ENCODE peak calls at places on chromosomes 7 and 10, in five cellular contexts. P is Caco-2, J is foreskin keratinocyte, U is HCT116, D is left lung. Y is an unnamed sample.

GRCh38 chr10:9102026-9102425 is 1047.5 kb downstream of the GATA3 start:
- DNase-seq in J (peak; percentile 22), P (no peak), U (no peak), D (no peak), Y (no peak)

GRCh38 chr10:52900564-52900963 is 128.0 kb upstream of the MBL2 start:
- DNase-seq in U (no peak), P (no peak), J (no peak), D (no peak), Y (no peak)

GRCh38 chr10:101062231-101063161 is 707 bp downstream of the KAZALD1 start:
- DNase-seq in P (peak; percentile 88), D (peak; percentile 66), J (no peak), U (no peak), Y (peak; percentile 84)

GRCh38 chr10:93039110-93039509 is 21.5 kb upstream of the CYP26C1 start:
- DNase-seq in U (no peak), D (no peak), J (no peak), P (no peak), Y (no peak)

GRCh38 chr10:27479016-27479415 is 25.1 kb upstream of the RAB18 start:
- DNase-seq in J (no peak), D (no peak), U (no peak), P (no peak), Y (no peak)

GRCh38 chr10:102812213-102812876 is 24.9 kb downstream of the CYP17A1 start:
- DNase-seq in U (no peak), J (no peak), P (no peak), D (peak; percentile 49), Y (no peak)

GRCh38 chr7:12212051-12212485 is 974 bp downstream of the TMEM106B start:
- DNase-seq in J (no peak), P (no peak), U (peak; percentile 16), D (no peak), Y (peak; percentile 24)

GRCh38 chr7:115153770-115154468 is 232.0 kb downstream of the MDFIC start:
- DNase-seq in U (no peak), P (no peak), J (no peak), D (no peak), Y (no peak)

GRCh38 chr10:129777687-129778086 is 186.4 kb downstream of the EBF3 start:
- DNase-seq in D (no peak), P (peak; percentile 14), U (no peak), J (no peak), Y (no peak)

GRCh38 chr10:107611101-107611500 is 446.6 kb upstream of the SORCS1 start:
- DNase-seq in U (no peak), D (no peak), J (peak; percentile 17), P (no peak), Y (no peak)

GRCh38 chr7:128836729-128837348 is 6.6 kb downstream of the FLNC start:
- DNase-seq in P (no peak), J (no peak), U (no peak), D (no peak), Y (no peak)

GRCh38 chr10:126013489-126014281 is 117.3 kb downstream of the FANK1 start:
- DNase-seq in D (no peak), J (peak; percentile 31), P (no peak), U (no peak), Y (no peak)

GRCh38 chr10:71234970-71235681 is 22.8 kb downstream of the UNC5B start:
- DNase-seq in D (peak; percentile 79), P (no peak), U (no peak), J (no peak), Y (no peak)

GRCh38 chr10:22682237-22683192 is 31.9 kb downstream of the PIP4K2A start:
- DNase-seq in J (peak; percentile 86), D (peak; percentile 51), U (peak; percentile 15), P (no peak), Y (no peak)

GRCh38 chr10:103661198-103661950 is 167.9 kb downstream of the NEURL1 start:
- DNase-seq in D (peak; percentile 89), J (no peak), U (no peak), P (no peak), Y (no peak)

GRCh38 chr10:71963351-71963755 is 842 bp upstream of the CHST3 start:
- DNase-seq in P (peak; percentile 64), J (no peak), U (no peak), D (no peak), Y (no peak)

GRCh38 chr7:2523941-2524807 is 4.6 kb downstream of the LFNG start:
- DNase-seq in U (peak; percentile 84), D (peak; percentile 91), P (peak; percentile 80), J (no peak), Y (peak; percentile 74)

GRCh38 chr10:43160067-43160918 is 22.0 kb downstream of the CSGALNACT2 start:
- DNase-seq in U (no peak), P (no peak), D (no peak), J (peak; percentile 39), Y (no peak)

GRCh38 chr10:108250954-108251620 is 1086.6 kb upstream of the SORCS1 start:
- DNase-seq in P (no peak), U (no peak), D (no peak), J (no peak), Y (no peak)

GRCh38 chr10:103759100-103759781 is 96.1 kb downstream of the SH3PXD2A start:
- DNase-seq in U (no peak), J (peak; percentile 71), D (no peak), P (no peak), Y (no peak)

GRCh38 chr7:69018200-69018599 is 580.1 kb upstream of the AUTS2 start:
- DNase-seq in J (no peak), U (no peak), P (no peak), D (no peak), Y (no peak)

GRCh38 chr10:110841767-110842267 is 29.9 kb upstream of the PDCD4 start:
- DNase-seq in D (no peak), P (no peak), J (no peak), U (no peak), Y (no peak)

GRCh38 chr10:110840225-110840922 is 31.4 kb upstream of the PDCD4 start:
- DNase-seq in D (peak; percentile 82), P (peak; percentile 36), U (no peak), J (no peak), Y (no peak)

GRCh38 chr10:110842305-110842952 is 29.3 kb upstream of the PDCD4 start:
- DNase-seq in J (no peak), P (no peak), D (no peak), U (no peak), Y (no peak)

GRCh38 chr10:110843031-110843430 is 28.7 kb upstream of the PDCD4 start:
- DNase-seq in J (no peak), D (no peak), U (no peak), P (no peak), Y (no peak)

GRCh38 chr10:110840923-110841428 is 30.8 kb upstream of the PDCD4 start:
- DNase-seq in J (no peak), P (no peak), D (no peak), U (no peak), Y (no peak)
- H3K4me1 ChIP-seq in J (peaks cover 5% of the 10 kb centered on the region), P (peaks cover 11% of the 10 kb centered on the region), D (no peaks in the 10 kb centered on the region), U (no peaks in the 10 kb centered on the region), Y (no peaks in the 10 kb centered on the region)

GRCh38 chr10:45375101-45375500 is 1.1 kb downstream of the ALOX5 start:
- DNase-seq in J (no peak), P (no peak), U (no peak), D (no peak), Y (no peak)

GRCh38 chr10:45376364-45376801 is 2.4 kb downstream of the ALOX5 start:
- DNase-seq in U (no peak), P (no peak), J (no peak), D (no peak), Y (no peak)

GRCh38 chr10:45377321-45377720 is 3.3 kb downstream of the ALOX5 start:
- DNase-seq in P (no peak), U (no peak), D (no peak), J (no peak), Y (no peak)

GRCh38 chr10:45374451-45375052 is 536 bp downstream of the ALOX5 start:
- DNase-seq in U (no peak), P (no peak), D (peak; percentile 52), J (no peak), Y (no peak)

DNA sequence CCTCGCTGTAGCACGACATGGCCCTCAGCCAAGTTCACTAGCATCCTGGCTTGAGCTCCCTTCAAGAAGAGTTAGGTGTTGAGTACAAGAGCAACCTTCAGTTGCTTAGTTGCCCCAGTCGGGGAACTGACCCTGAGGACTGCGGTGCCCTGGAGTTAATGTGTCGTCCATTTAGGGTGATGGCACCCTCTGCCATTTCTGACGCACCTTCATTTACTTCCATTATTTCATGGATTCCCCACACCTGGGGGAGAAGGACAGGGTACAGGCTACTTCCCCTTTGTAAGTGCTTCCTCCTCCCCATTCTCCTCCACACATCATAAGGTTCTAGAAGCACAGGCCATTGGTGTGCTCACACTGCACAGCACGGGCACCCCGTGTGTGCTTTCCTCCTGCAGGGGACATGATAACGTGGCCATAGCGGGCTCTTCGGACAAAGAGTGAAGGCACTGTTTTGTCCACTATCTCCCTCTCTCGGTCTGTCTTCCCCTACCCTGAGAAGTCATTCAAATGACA is 1.8 kb downstream of the ALOX5 start:
- DNase-seq in P (no peak), D (no peak), J (no peak), U (no peak), Y (no peak)
- H3K4me1 ChIP-seq in P (peaks cover 9% of the 10 kb centered on the region), D (peaks cover 12% of the 10 kb centered on the region), J (no peaks in the 10 kb centered on the region), U (peaks cover 37% of the 10 kb centered on the region), Y (peaks cover 3% of the 10 kb centered on the region)

GRCh38 chr10:6143128-6143527 is 54.3 kb downstream of the RBM17 start:
- DNase-seq in D (no peak), U (no peak), P (no peak), J (no peak), Y (no peak)
- H3K4me1 ChIP-seq in D (peaks cover 9% of the 10 kb centered on the region), U (peaks cover 23% of the 10 kb centered on the region), P (peaks cover 10% of the 10 kb centered on the region), J (no peaks in the 10 kb centered on the region), Y (peaks cover 7% of the 10 kb centered on the region)

DNA sequence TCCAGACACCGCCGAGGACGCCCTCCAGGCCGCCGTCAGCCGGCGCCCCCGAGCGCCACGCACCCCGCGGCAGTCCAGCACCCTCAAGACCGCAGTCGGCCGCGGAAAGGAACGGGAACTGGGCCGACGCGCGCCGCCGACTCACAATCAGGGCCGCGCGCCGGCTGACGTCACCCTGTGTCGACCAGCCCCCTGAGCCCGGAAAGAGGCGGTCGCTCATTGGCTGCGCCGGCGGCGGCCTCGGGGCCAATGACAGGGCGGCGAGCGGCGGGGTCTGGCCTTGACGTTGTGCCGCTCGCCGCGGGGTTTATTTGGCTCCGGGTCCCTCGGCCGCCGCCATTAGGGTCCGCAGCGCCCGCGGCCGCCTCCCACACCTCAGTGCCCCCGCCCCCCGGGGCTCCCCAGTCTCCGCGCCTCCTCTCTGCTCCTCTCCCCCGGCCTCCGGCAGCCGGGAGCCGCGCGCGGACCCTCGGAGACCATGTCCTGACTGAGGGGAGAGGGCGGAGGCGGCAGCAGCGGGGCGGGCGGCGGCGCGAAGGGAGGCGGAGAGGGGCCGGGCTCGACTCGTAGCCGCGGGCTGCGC is 25.2 kb upstream of the ZRANB1 start:
- DNase-seq in J (peak; percentile 73), D (peak; percentile 98), P (peak; percentile 96), U (peak; percentile 90), Y (peak; percentile 98)
- H3K4me1 ChIP-seq in J (peaks cover 20% of the 10 kb centered on the region), D (peaks cover 10% of the 10 kb centered on the region), P (peaks cover 6% of the 10 kb centered on the region), U (peaks cover 26% of the 10 kb centered on the region), Y (peaks cover 19% of the 10 kb centered on the region)

GRCh38 chr7:134832367-134832766 is 52.9 kb downstream of the CALD1 start:
- DNase-seq in U (no peak), J (no peak), D (no peak), P (no peak), Y (no peak)
- H3K4me1 ChIP-seq in U (no peaks in the 10 kb centered on the region), J (no peaks in the 10 kb centered on the region), D (no peaks in the 10 kb centered on the region), P (peaks cover 30% of the 10 kb centered on the region), Y (no peaks in the 10 kb centered on the region)

Y was measured in HAP-1.